ENCODE peak calls at places on chromosomes 16 and 17, in eight cellular contexts. Q, T, J, N, I, G, Y and M are unnamed samples.

GRCh38 chr17:36001862-36002603 is 680 bp upstream of the CCL15 start:
- DNase-seq in Q (no peak), T (peak), J (no peak), N (no peak), I (no peak), G (no peak), Y (no peak), M (peak)

GRCh38 chr17:81295678-81296381 is 723 bp upstream of the SLC38A10 start:
- DNase-seq in Q (peak), T (peak), J (no peak), N (peak), I (no peak), G (peak), Y (peak), M (peak)

GRCh38 chr17:76558210-76559095 is 18.6 kb downstream of the PRCD start:
- DNase-seq in Q (no peak), T (no peak), J (peak), N (no peak), I (no peak), G (no peak), Y (no peak), M (no peak)

GRCh38 chr17:50872710-50873424 is 6.7 kb upstream of the TOB1 start:
- DNase-seq in Q (peak), T (no peak), J (no peak), N (no peak), I (peak), G (no peak), Y (peak), M (no peak)

GRCh38 chr17:49393491-49394255 is 21.0 kb downstream of the PHB1 start:
- DNase-seq in Q (no peak), T (no peak), J (no peak), N (no peak), I (no peak), G (no peak), Y (no peak), M (no peak)

GRCh38 chr17:40659909-40660308 is 5.1 kb downstream of the KRT222 start:
- DNase-seq in Q (no peak), T (no peak), J (no peak), N (no peak), I (no peak), G (no peak), Y (no peak), M (no peak)

GRCh38 chr16:89489040-89489721 is 1.2 kb downstream of the ANKRD11 start:
- DNase-seq in Q (peak), T (peak), J (peak), N (peak), I (peak), G (peak), Y (peak), M (peak)

GRCh38 chr17:13162361-13162760 is 144.5 kb upstream of the ELAC2 start:
- DNase-seq in Q (no peak), T (no peak), J (no peak), N (no peak), I (no peak), G (no peak), Y (no peak), M (no peak)

GRCh38 chr16:14500791-14501190 is 129.3 kb downstream of the PARN start:
- DNase-seq in Q (no peak), T (no peak), J (peak), N (no peak), I (no peak), G (no peak), Y (no peak), M (no peak)

GRCh38 chr16:19708498-19709205 is 9.4 kb downstream of the KNOP1 start:
- DNase-seq in Q (no peak), T (no peak), J (no peak), N (no peak), I (no peak), G (no peak), Y (no peak), M (no peak)

GRCh38 chr17:7982666-7983065 is 19.7 kb upstream of the GUCY2D start:
- DNase-seq in Q (no peak), T (no peak), J (no peak), N (no peak), I (no peak), G (peak), Y (no peak), M (no peak)

GRCh38 chr17:28193241-28193640 is 125.8 kb upstream of the TMEM97 start:
- DNase-seq in Q (peak), T (peak), J (no peak), N (no peak), I (no peak), G (no peak), Y (no peak), M (no peak)

GRCh38 chr17:82489851-82490511 is 29.6 kb upstream of the FOXK2 start:
- DNase-seq in Q (no peak), T (no peak), J (no peak), N (no peak), I (no peak), G (no peak), Y (no peak), M (no peak)

GRCh38 chr17:64496348-64496785 is 487 bp downstream of the POLG2 start:
- DNase-seq in Q (no peak), T (no peak), J (no peak), N (no peak), I (no peak), G (no peak), Y (no peak), M (no peak)

GRCh38 chr16:49216593-49216992 is 65.0 kb downstream of the CBLN1 start:
- DNase-seq in Q (no peak), T (no peak), J (no peak), N (no peak), I (no peak), G (no peak), Y (no peak), M (no peak)

GRCh38 chr17:19724501-19725420 is 8.4 kb upstream of the SLC47A2 start:
- DNase-seq in Q (peak), T (peak), J (no peak), N (peak), I (peak), G (no peak), Y (no peak), M (no peak)

GRCh38 chr16:89892055-89892630 is 18.8 kb downstream of the TCF25 start:
- DNase-seq in Q (no peak), T (no peak), J (no peak), N (no peak), I (no peak), G (no peak), Y (no peak), M (no peak)

GRCh38 chr17:14427914-14428639 is 127.2 kb downstream of the HS3ST3B1 start:
- DNase-seq in Q (no peak), T (no peak), J (no peak), N (no peak), I (peak), G (no peak), Y (peak), M (no peak)

GRCh38 chr16:83899978-83900377 is 1.1 kb downstream of the MLYCD start:
- DNase-seq in Q (no peak), T (no peak), J (no peak), N (no peak), I (no peak), G (no peak), Y (no peak), M (no peak)